ENCODE peak calls at places on chromosomes 4 and X, in eight cellular contexts. Y is EH; M is mucosa of gallbladder; S is stimulated activated CD4-positive, alpha-beta T cell treated with anti-CD3 and anti-CD28 coated beads, Interleukin-1b, Interleukin-23, amount 100 ng/mL, for 24 hours; R is uterus; H is stimulated activated CD8-positive, alpha-beta memory T cell treated with anti-CD3 and anti-CD28 coated beads, Interleukin-7, amount 100 ng/mL, for 1 hour; Z is NCI-H1436; U is progenitor cell of endocrine pancreas. W is an unnamed sample.

GRCh38 chr4:151770154-151770553 is 9.3 kb upstream of the GATB start:
- DNase-seq in Y (no peak), M (no peak), S (no peak), R (no peak), H (no peak), Z (no peak), U (no peak), W (no peak)

GRCh38 chr4:152936446-152937279 is 540 bp downstream of the FHDC1 start:
- DNase-seq in Y (peak), M (peak), S (no peak), R (peak), H (no peak), Z (no peak), U (peak), W (no peak)

GRCh38 chr4:8348071-8348470 is 78.5 kb downstream of the HTRA3 start:
- DNase-seq in Y (no peak), M (no peak), S (no peak), R (no peak), H (no peak), Z (no peak), U (no peak), W (no peak)

GRCh38 chrX:107574711-107575110 is 53.6 kb upstream of the PRPS1 start:
- DNase-seq in Y (peak), M (no peak), S (no peak), R (no peak), H (no peak), Z (no peak), U (no peak), W (no peak)

GRCh38 chr4:90127706-90128345 is 632 bp downstream of the CCSER1 start:
- DNase-seq in Y (no peak), M (no peak), S (no peak), R (peak), H (no peak), Z (no peak), U (peak), W (no peak)

GRCh38 chrX:128891554-128891953 is 631.7 kb downstream of the SMARCA1 start:
- DNase-seq in Y (no peak), M (no peak), S (no peak), R (no peak), H (no peak), Z (no peak), U (no peak), W (no peak)

GRCh38 chrX:91389026-91389425 is 45.6 kb upstream of the PABPC5 start:
- DNase-seq in Y (no peak), M (no peak), S (no peak), R (no peak), H (no peak), Z (no peak), U (no peak), W (no peak)

GRCh38 chr4:71254451-71255012 is 84.3 kb upstream of the SLC4A4 start:
- DNase-seq in Y (no peak), M (no peak), S (no peak), R (no peak), H (no peak), Z (no peak), U (no peak), W (no peak)

GRCh38 chrX:24768556-24768955 is 74.8 kb downstream of the POLA1 start:
- DNase-seq in Y (no peak), M (no peak), S (no peak), R (no peak), H (no peak), Z (no peak), U (no peak), W (no peak)

GRCh38 chrX:153513265-153513664 is 4.2 kb upstream of the ATP2B3 start:
- DNase-seq in Y (no peak), M (no peak), S (no peak), R (no peak), H (no peak), Z (no peak), U (no peak), W (no peak)

GRCh38 chr4:23333556-23333945 is 556.3 kb downstream of the PPARGC1A start:
- DNase-seq in Y (no peak), M (no peak), S (no peak), R (no peak), H (no peak), Z (no peak), U (no peak), W (no peak)

GRCh38 chr4:94126669-94127068 is 81.0 kb upstream of the SMARCAD1 start:
- DNase-seq in Y (no peak), M (no peak), S (no peak), R (no peak), H (no peak), Z (no peak), U (no peak), W (no peak)

GRCh38 chr4:37666625-37667071 is 19.5 kb downstream of the RELL1 start:
- DNase-seq in Y (peak), M (peak), S (no peak), R (peak), H (no peak), Z (no peak), U (no peak), W (no peak)

GRCh38 chr4:17781072-17781830 is at the start of gene FAM184B:
- DNase-seq in Y (peak), M (no peak), S (no peak), R (no peak), H (no peak), Z (no peak), U (peak), W (no peak)

GRCh38 chr4:8586246-8586645 is 6.1 kb downstream of the GPR78 start:
- DNase-seq in Y (no peak), M (no peak), S (no peak), R (no peak), H (no peak), Z (no peak), U (no peak), W (no peak)

GRCh38 chr4:183185018-183185417 is 86.0 kb downstream of the WWC2 start:
- DNase-seq in Y (no peak), M (no peak), S (no peak), R (no peak), H (no peak), Z (no peak), U (no peak), W (no peak)

GRCh38 chr4:140095694-140096482 is 58.1 kb downstream of the MAML3 start:
- DNase-seq in Y (peak), M (peak), S (no peak), R (no peak), H (no peak), Z (peak), U (no peak), W (no peak)

GRCh38 chr4:52234539-52235174 is 183.6 kb downstream of the SPATA18 start:
- DNase-seq in Y (peak), M (no peak), S (no peak), R (no peak), H (no peak), Z (peak), U (no peak), W (no peak)

GRCh38 chr4:183444149-183444952 is at the start of gene CDKN2AIP:
- DNase-seq in Y (peak), M (peak), S (peak), R (peak), H (peak), Z (peak), U (peak), W (peak)

GRCh38 chrX:95919605-95920004 is 765.0 kb upstream of the DIAPH2 start:
- DNase-seq in Y (no peak), M (no peak), S (no peak), R (no peak), H (no peak), Z (no peak), U (no peak), W (no peak)

GRCh38 chr4:1043658-1044468 is 32.4 kb downstream of the FGFRL1 start:
- DNase-seq in Y (peak), M (peak), S (no peak), R (peak), H (no peak), Z (no peak), U (peak), W (no peak)

GRCh38 chr4:23819041-23819511 is 70.8 kb downstream of the PPARGC1A start:
- DNase-seq in Y (peak), M (no peak), S (no peak), R (no peak), H (no peak), Z (no peak), U (no peak), W (no peak)

GRCh38 chrX:45781901-45782553 is 581.4 kb upstream of the DIPK2B start:
- DNase-seq in Y (peak), M (no peak), S (no peak), R (no peak), H (no peak), Z (no peak), U (no peak), W (no peak)

GRCh38 chr4:83677656-83678055 is 141.7 kb downstream of the GPAT3 start:
- DNase-seq in Y (peak), M (no peak), S (no peak), R (no peak), H (no peak), Z (no peak), U (no peak), W (no peak)